ENCODE peak calls at places on chromosomes 12 and 14, in seven cellular contexts. Q is kidney tubule cell; C is stimulated activated CD4-positive, alpha-beta T cell treated with anti-CD3 and anti-CD28 coated beads, Interleukin-2, amount 100 ng/mL, for 24 hours; A is endodermal cell; R is endothelial cell; J is amniotic stem cell; S is C1 segment of cervical spinal cord. D is an unnamed sample.

GRCh38 chr12:121811434-121812319 is 7.9 kb downstream of the SETD1B start:
- DNase-seq in Q (peak; percentile 71), C (peak; percentile 77), A (peak; percentile 94), R (peak; percentile 90), J (peak; percentile 27), S (peak; percentile 30), D (peak; percentile 83)

GRCh38 chr12:93530358-93530757 is 42.1 kb upstream of the SOCS2 start:
- DNase-seq in Q (no peak), C (no peak), A (peak; percentile 9), R (no peak), J (no peak), S (no peak), D (no peak)

GRCh38 chr12:19759229-19759628 is 319.9 kb downstream of the AEBP2 start:
- DNase-seq in Q (peak; percentile 55), C (no peak), A (no peak), R (no peak), J (no peak), S (no peak), D (no peak)

GRCh38 chr14:21505009-21505553 is 6.1 kb downstream of the METTL3 start:
- DNase-seq in Q (no peak), C (peak; percentile 34), A (no peak), R (no peak), J (no peak), S (no peak), D (no peak)

GRCh38 chr14:61428261-61428660 is 106.9 kb downstream of the PRKCH start:
- DNase-seq in Q (no peak), C (no peak), A (no peak), R (no peak), J (no peak), S (no peak), D (no peak)

GRCh38 chr12:131007794-131008460 is 54.2 kb downstream of the ADGRD1 start:
- DNase-seq in Q (no peak), C (no peak), A (no peak), R (no peak), J (no peak), S (no peak), D (no peak)

GRCh38 chr12:1932264-1932777 is 13.9 kb upstream of the CACNA2D4 start:
- DNase-seq in Q (peak; percentile 60), C (no peak), A (peak; percentile 40), R (no peak), J (no peak), S (peak; percentile 27), D (no peak)

GRCh38 chr12:119178544-119179334 is at the start of gene HSPB8:
- DNase-seq in Q (peak; percentile 97), C (no peak), A (peak; percentile 95), R (peak; percentile 38), J (no peak), S (peak; percentile 28), D (no peak)

GRCh38 chr14:79708991-79709390 is 502.3 kb downstream of the DIO2 start:
- DNase-seq in Q (peak; percentile 25), C (no peak), A (no peak), R (no peak), J (no peak), S (no peak), D (no peak)

GRCh38 chr14:74875941-74876913 is at the start of gene PROX2:
- DNase-seq in Q (no peak), C (no peak), A (no peak), R (peak; percentile 17), J (no peak), S (no peak), D (no peak)

GRCh38 chr12:124315316-124315924 is 20.5 kb downstream of the RFLNA start:
- DNase-seq in Q (no peak), C (no peak), A (peak; percentile 64), R (no peak), J (no peak), S (no peak), D (no peak)

GRCh38 chr14:102211240-102211639 is 71.5 kb downstream of the WDR20 start:
- DNase-seq in Q (no peak), C (no peak), A (peak; percentile 29), R (no peak), J (no peak), S (no peak), D (no peak)

D was measured in naive thymus-derived CD4-positive, alpha-beta T cell.